ENCODE peak calls at places on chromosomes 4 and X, in four cellular contexts. S is A549, T is K562, W is endothelial cell of umbilical vein. L is an unnamed sample.

GRCh38 chrX:48972214-48973164 is 845 bp upstream of the KCND1 start:
- DNase-seq in S (peak), T (peak), W (peak), L (peak)

GRCh38 chrX:16772460-16772859 is 13.8 kb upstream of the TXLNG start:
- DNase-seq in S (no peak), T (peak), W (no peak), L (peak)

GRCh38 chr4:42395595-42395994 is 1.7 kb upstream of the SHISA3 start:
- DNase-seq in S (no peak), T (no peak), W (no peak), L (no peak)

GRCh38 chr4:79920454-79920853 is 152.6 kb downstream of the ANTXR2 start:
- DNase-seq in S (no peak), T (no peak), W (no peak), L (no peak)

GRCh38 chr4:43776371-43776770 is 672.2 kb downstream of the KCTD8 start:
- DNase-seq in S (peak), T (no peak), W (peak), L (peak)

GRCh38 chr4:113784497-113785254 is 23.1 kb upstream of the CAMK2D start:
- DNase-seq in S (no peak), T (no peak), W (peak), L (peak)

GRCh38 chrX:2351999-2352995 is 148.5 kb downstream of the DHRSX start:
- DNase-seq in S (peak), T (peak), W (peak), L (no peak)

GRCh38 chrX:31435592-31435991 is 363.8 kb upstream of the FTHL17 start:
- DNase-seq in S (no peak), T (no peak), W (no peak), L (no peak)

GRCh38 chrX:13691845-13692334 is 3.0 kb downstream of the RAB9A start:
- DNase-seq in S (no peak), T (peak), W (no peak), L (no peak)

GRCh38 chr4:110245567-110245966 is 47.2 kb upstream of the ELOVL6 start:
- DNase-seq in S (no peak), T (no peak), W (no peak), L (no peak)

GRCh38 chr4:182385897-182386296 is 142.7 kb downstream of the TENM3 start:
- DNase-seq in S (no peak), T (no peak), W (no peak), L (no peak)

GRCh38 chr4:77586953-77587383 is 18.7 kb upstream of the CXCL13 start:
- DNase-seq in S (no peak), T (no peak), W (no peak), L (peak)

GRCh38 chr4:7007944-7008343 is 35.2 kb upstream of the TADA2B start:
- DNase-seq in S (no peak), T (no peak), W (no peak), L (no peak)

GRCh38 chr4:6539009-6539764 is 35.8 kb upstream of the MAN2B2 start:
- DNase-seq in S (no peak), T (no peak), W (no peak), L (no peak)

GRCh38 chrX:15055146-15055930 is 182.1 kb downstream of the MOSPD2 start:
- DNase-seq in S (no peak), T (no peak), W (no peak), L (no peak)

GRCh38 chr4:17081157-17081556 is 182.7 kb upstream of the LDB2 start:
- DNase-seq in S (no peak), T (no peak), W (no peak), L (no peak)

GRCh38 chr4:17072483-17072882 is 174.0 kb upstream of the LDB2 start:
- DNase-seq in S (no peak), T (no peak), W (no peak), L (no peak)

GRCh38 chr4:17082186-17082585 is 183.7 kb upstream of the LDB2 start:
- DNase-seq in S (no peak), T (no peak), W (no peak), L (no peak)

DNA sequence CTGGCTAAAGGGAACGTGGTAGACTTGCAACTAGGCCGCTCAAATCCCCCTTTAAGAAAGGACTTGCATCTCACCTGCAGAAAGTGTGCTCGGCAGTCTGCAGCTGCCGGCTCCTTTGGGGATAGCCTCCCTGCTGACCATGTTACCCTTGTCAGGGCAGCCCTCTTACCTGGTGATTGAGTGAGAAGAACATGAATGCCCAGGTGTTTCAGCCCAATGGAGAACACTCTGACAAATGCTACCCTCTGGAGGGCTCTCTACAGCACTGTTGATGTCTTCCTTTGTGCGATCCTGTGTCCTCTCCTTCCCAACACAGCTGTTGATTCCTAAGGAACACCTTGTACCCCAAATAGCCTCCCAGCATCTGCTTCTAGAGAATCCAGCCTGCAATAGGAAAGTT is 178.7 kb upstream of the LDB2 start:
- DNase-seq in S (no peak), T (no peak), W (no peak), L (no peak)
- TF ChIP-seq MYC in S (no peak), T (no peak), W (no peak), L (no peak)

GRCh38 chrX:71253253-71254091 is 468 bp downstream of the ZMYM3 start:
- DNase-seq in S (peak), T (peak), W (peak), L (peak)
- TF ChIP-seq MAX in S (no peak), T (no peak), W (no peak), L (no peak)

DNA sequence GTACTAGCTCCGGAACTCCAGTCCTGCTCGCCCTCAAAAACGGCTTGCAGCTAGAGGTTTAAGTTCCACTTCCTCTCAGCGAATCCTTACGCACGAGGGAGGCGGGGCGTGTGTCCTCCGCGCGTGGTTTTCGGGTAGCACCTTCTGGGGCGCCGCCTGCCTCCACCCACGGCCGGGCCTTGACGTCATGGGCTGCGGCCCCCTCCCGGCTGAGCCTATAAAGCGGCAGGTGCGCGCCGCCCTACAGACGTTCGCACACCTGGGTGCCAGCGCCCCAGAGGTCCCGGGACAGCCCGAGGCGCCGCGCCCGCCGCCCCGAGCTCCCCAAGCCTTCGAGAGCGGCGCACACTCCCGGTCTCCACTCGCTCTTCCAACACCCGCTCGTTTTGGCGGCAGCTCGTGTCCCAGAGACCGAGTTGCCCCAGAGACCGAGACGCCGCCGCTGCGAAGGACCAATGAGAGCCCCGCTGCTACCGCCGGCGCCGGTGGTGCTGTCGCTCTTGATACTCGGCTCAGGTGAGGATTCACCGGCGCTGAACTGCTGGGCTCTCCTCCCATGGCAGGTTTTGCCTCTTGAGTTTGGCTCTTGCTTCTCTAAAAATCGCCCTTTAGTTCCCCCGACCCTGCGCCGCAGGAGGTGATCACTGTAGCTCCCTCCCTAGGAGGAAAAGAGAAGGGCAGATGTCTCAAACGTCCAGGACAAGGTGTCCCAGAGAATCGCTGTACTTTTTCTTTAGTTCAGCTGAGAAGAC is at the start of gene AREG:
- DNase-seq in S (peak), T (peak), W (peak), L (peak)
- TF ChIP-seq POLR2A in S (peak), T (peak), W (no peak), L (no peak)

GRCh38 chr4:132123870-132124623 is 1025.0 kb upstream of the PCDH10 start:
- DNase-seq in S (no peak), T (peak), W (peak), L (no peak)
- TF ChIP-seq MYC in S (no peak), T (no peak), W (no peak), L (no peak)

DNA sequence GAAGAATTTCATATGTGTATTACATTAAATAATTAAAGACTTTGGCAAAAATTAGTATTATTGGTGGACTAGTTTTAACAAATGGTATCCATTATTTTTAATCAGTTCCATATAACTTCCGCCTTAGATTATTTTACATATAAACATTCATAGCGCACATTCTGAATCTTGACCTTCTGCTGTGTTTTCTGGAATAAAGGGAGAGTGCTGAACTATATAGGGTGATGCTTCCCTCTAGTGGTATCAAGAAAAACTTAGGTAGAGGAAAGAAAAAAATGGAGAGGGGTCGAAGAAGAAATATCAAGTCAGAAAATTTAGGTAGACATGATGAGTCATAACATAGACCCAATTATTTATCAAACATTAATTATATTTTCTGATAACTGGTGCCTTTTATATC is 155.6 kb upstream of the PACRGL start:
- DNase-seq in S (peak), T (peak), W (peak), L (peak)
- TF ChIP-seq MAX in S (no peak), T (no peak), W (no peak), L (no peak)

DNA sequence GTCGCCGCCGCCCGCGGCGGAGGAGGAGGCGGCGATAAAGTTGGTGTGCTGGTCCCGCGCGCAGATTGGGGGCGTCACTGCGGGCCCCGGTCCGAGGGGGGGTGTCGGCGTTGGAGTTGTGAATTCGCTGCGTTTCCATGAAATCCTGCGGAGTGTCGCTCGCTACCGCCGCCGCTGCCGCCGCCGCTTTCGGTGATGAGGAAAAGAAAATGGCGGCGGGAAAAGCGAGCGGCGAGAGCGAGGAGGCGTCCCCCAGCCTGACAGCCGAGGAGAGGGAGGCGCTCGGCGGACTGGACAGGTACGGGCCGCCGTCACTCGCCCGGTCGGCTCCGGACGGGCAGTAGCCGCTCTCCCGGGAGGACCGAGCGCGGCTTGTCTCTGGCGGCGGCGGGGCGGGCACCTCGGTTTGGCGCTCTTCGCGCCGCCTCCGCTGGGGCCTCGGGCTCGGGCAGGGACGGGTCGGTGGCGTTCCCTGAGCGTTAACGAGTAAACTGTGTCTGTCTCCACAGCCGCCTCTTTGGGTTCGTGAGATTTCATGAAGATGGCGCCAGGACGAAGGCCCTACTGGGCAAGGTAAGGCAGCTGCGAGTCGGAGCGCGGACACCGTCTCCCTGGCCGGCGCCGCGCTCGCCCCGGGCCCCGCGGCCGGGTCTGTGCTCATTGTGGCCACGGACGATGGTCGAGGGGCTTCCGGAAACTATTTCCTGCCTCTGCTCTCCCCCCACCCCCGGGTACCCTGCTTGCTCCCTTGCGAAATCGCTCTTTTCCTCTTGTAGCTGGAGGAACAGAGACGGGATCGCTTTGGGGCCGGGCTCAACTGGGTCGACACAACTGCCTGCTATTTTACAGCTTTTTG is 655 bp downstream of the KDM6A start:
- DNase-seq in S (no peak), T (peak), W (peak), L (peak)
- TF ChIP-seq POLR2A in S (no peak), T (peak), W (peak), L (peak)

GRCh38 chr4:139790291-139790690 is 124.7 kb downstream of the MGST2 start:
- DNase-seq in S (no peak), T (no peak), W (no peak), L (no peak)

GRCh38 chr4:139785356-139785755 is 119.7 kb downstream of the MGST2 start:
- DNase-seq in S (no peak), T (no peak), W (no peak), L (no peak)

GRCh38 chr4:139789096-139789495 is 123.5 kb downstream of the MGST2 start:
- DNase-seq in S (no peak), T (no peak), W (no peak), L (peak)

GRCh38 chr4:139783761-139784484 is 118.3 kb downstream of the MGST2 start:
- DNase-seq in S (no peak), T (no peak), W (no peak), L (no peak)

GRCh38 chr4:139786494-139787354 is 121.1 kb downstream of the MGST2 start:
- DNase-seq in S (no peak), T (no peak), W (no peak), L (no peak)
- TF ChIP-seq MYC in S (no peak), T (no peak), W (no peak), L (no peak)

GRCh38 chr4:83276299-83277040 is 8.1 kb downstream of the COQ2 start:
- DNase-seq in S (no peak), T (no peak), W (no peak), L (no peak)

GRCh38 chr4:83284161-83285021 is at the start of gene COQ2:
- DNase-seq in S (peak), T (peak), W (peak), L (peak)

GRCh38 chr4:83285022-83285387 is 407 bp upstream of the COQ2 start:
- DNase-seq in S (peak), T (peak), W (peak), L (peak)

GRCh38 chr4:83281326-83281725 is 3.3 kb downstream of the COQ2 start:
- DNase-seq in S (no peak), T (no peak), W (no peak), L (peak)

GRCh38 chr4:83282049-83282535 is 2.5 kb downstream of the COQ2 start:
- DNase-seq in S (peak), T (peak), W (peak), L (peak)
- TF ChIP-seq MAX in S (no peak), T (no peak), W (no peak), L (no peak)

L was measured in NB4.